ENCODE peak calls at places on chromosome 5, in five cellular contexts. One of them, this sample, is unnamed.

GRCh38 chr5:34718516-34718915 is 62.4 kb downstream of the RAI14 start:
- DNase-seq in foreskin keratinocyte: no peak
- DNase-seq in cardiac muscle cell: no peak
- DNase-seq in osteocyte: no peak
- DNase-seq in psoas muscle: no peak
- DNase-seq in this sample: no peak

GRCh38 chr5:78886650-78887230 is 98.4 kb downstream of the ARSB start:
- DNase-seq in foreskin keratinocyte: no peak
- DNase-seq in cardiac muscle cell: peak; percentile 38
- DNase-seq in psoas muscle: no peak
- DNase-seq in osteocyte: no peak
- DNase-seq in this sample: no peak

GRCh38 chr5:31833005-31833404 is 194.1 kb downstream of the PDZD2 start:
- DNase-seq in psoas muscle: no peak
- DNase-seq in cardiac muscle cell: no peak
- DNase-seq in foreskin keratinocyte: no peak
- DNase-seq in osteocyte: no peak
- DNase-seq in this sample: no peak

GRCh38 chr5:1785984-1786383 is 13.7 kb downstream of the MRPL36 start:
- DNase-seq in osteocyte: no peak
- DNase-seq in psoas muscle: peak; percentile 10
- DNase-seq in foreskin keratinocyte: no peak
- DNase-seq in cardiac muscle cell: no peak
- DNase-seq in this sample: no peak

GRCh38 chr5:109410389-109411174 is 808 bp upstream of the PJA2 start:
- DNase-seq in psoas muscle: peak; percentile 70
- DNase-seq in foreskin keratinocyte: peak; percentile 76
- DNase-seq in osteocyte: no peak
- DNase-seq in cardiac muscle cell: peak; percentile 91
- DNase-seq in this sample: peak; percentile 26

GRCh38 chr5:125196479-125197183 is 450.2 kb upstream of the ZNF608 start:
- DNase-seq in cardiac muscle cell: no peak
- DNase-seq in psoas muscle: no peak
- DNase-seq in foreskin keratinocyte: no peak
- DNase-seq in osteocyte: no peak
- DNase-seq in this sample: no peak

GRCh38 chr5:52896524-52897237 is 92.5 kb upstream of the ITGA2 start:
- DNase-seq in psoas muscle: no peak
- DNase-seq in osteocyte: no peak
- DNase-seq in cardiac muscle cell: peak; percentile 64
- DNase-seq in foreskin keratinocyte: no peak
- DNase-seq in this sample: no peak

GRCh38 chr5:8993031-8993430 is 552.8 kb downstream of the SEMA5A start:
- DNase-seq in foreskin keratinocyte: no peak
- DNase-seq in psoas muscle: no peak
- DNase-seq in cardiac muscle cell: peak; percentile 36
- DNase-seq in osteocyte: no peak
- DNase-seq in this sample: no peak

GRCh38 chr5:161042862-161043261 is 190.9 kb upstream of the ATP10B start:
- DNase-seq in cardiac muscle cell: no peak
- DNase-seq in psoas muscle: no peak
- DNase-seq in osteocyte: no peak
- DNase-seq in foreskin keratinocyte: no peak
- DNase-seq in this sample: no peak

GRCh38 chr5:61184708-61185107 is 22.4 kb upstream of the SMIM15 start:
- DNase-seq in osteocyte: no peak
- DNase-seq in psoas muscle: no peak
- DNase-seq in cardiac muscle cell: no peak
- DNase-seq in foreskin keratinocyte: no peak
- DNase-seq in this sample: no peak

GRCh38 chr5:140822281-140822629 is 842 bp downstream of the PCDHA5 start:
- DNase-seq in cardiac muscle cell: no peak
- DNase-seq in osteocyte: no peak
- DNase-seq in psoas muscle: no peak
- DNase-seq in foreskin keratinocyte: no peak
- DNase-seq in this sample: no peak
- TF ChIP-seq CTCF in cardiac muscle cell: no peak
- TF ChIP-seq CTCF in osteocyte: no peak
- TF ChIP-seq CTCF in psoas muscle: no peak
- TF ChIP-seq CTCF in foreskin keratinocyte: no peak
- TF ChIP-seq CTCF in this sample: no peak

DNA sequence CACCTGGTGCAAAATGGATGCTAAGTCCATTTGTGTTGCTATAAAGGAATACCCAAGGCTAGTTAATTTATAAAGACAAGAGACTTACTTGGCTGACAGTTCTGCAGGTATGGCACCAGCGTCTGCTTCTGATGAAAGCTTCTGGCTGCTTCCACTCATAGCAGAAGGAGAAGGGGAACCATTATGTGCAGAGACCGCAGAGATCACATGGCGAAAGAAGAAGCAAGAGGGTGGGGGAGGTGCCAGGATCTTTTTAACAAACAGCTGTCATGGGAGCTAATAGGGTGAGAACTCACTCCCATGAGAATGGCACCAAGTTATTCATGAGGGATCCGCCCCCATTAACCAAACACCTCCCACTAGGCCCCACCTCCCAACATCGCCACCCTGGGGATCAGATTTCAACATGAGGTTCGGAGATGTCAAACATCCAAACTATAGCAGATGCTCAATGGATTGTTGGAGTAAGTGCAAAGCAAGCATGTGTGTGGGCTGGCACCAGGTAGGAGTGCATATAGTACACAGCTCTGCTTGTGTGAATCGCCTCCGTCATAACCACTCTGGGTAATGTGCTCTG is 125.8 kb upstream of the SLIT3 start:
- DNase-seq in osteocyte: no peak
- DNase-seq in foreskin keratinocyte: no peak
- DNase-seq in cardiac muscle cell: no peak
- DNase-seq in psoas muscle: no peak
- DNase-seq in this sample: no peak
- TF ChIP-seq CTCF in osteocyte: no peak
- TF ChIP-seq CTCF in foreskin keratinocyte: no peak
- TF ChIP-seq CTCF in cardiac muscle cell: no peak
- TF ChIP-seq CTCF in psoas muscle: no peak
- TF ChIP-seq CTCF in this sample: no peak

DNA sequence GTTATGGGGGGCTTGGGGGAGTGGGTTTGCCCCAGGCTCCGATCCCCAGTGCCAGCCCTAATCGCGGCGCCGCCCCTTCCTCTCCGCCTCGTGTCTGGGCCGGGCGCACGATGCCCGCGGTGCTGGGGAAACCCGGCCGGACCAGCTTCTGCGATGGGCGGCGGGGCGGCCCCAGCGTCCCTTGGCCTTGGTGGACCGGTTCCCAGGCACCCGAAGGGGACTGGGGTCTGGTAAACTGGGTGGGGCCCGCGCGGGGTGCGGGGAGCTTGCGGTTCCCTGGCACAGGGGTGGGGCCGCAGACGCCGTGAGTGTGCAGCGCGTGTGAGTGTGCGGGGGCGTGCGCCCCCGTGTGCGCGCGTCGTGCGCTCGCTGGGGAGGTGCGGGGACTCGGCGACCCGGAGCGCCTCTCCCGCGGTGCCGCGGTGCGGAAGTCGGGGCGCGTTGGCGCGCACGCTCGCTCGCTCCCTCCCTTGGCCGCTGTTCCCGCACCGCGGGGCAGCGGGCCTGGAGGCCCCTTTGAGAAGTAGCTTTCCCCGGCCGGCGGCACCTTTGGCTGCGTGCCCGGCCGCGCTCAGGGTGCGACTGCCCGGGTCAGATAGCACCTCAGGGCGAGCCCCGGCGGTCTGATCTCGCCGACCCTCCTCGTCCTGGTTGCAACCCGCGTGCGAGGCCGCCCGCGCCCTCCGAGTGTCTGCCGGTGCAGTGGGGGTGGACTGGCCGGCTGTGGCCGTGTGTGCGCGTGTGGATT is 568 bp downstream of the MACIR start:
- DNase-seq in foreskin keratinocyte: peak; percentile 52
- DNase-seq in osteocyte: peak; percentile 89
- DNase-seq in psoas muscle: peak; percentile 63
- DNase-seq in cardiac muscle cell: peak; percentile 40
- DNase-seq in this sample: peak; percentile 52
- TF ChIP-seq CTCF in foreskin keratinocyte: no peak
- TF ChIP-seq CTCF in osteocyte: no peak
- TF ChIP-seq CTCF in psoas muscle: no peak
- TF ChIP-seq CTCF in cardiac muscle cell: no peak
- TF ChIP-seq CTCF in this sample: no peak

DNA sequence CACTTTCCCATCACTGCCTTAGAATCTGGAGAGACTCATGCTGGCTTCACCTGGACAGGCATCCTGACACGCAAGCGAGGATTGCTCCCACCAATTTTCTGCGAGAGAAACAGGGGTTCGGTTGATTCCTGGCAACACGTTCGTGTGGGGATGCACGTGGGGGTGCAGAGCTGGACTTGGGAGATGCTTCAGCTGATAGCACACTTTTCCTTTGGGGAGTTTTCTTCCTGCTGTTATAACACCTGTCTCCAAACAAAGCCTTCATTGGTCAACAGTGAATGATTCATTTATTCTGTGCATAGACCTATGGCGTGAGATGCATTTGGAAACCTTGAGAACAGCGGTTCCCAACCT is 50.0 kb downstream of the ROPN1L start:
- DNase-seq in osteocyte: no peak
- DNase-seq in psoas muscle: no peak
- DNase-seq in cardiac muscle cell: no peak
- DNase-seq in foreskin keratinocyte: no peak
- DNase-seq in this sample: no peak
- TF ChIP-seq CTCF in osteocyte: no peak
- TF ChIP-seq CTCF in psoas muscle: no peak
- TF ChIP-seq CTCF in cardiac muscle cell: no peak
- TF ChIP-seq CTCF in foreskin keratinocyte: no peak
- TF ChIP-seq CTCF in this sample: no peak

GRCh38 chr5:142012792-142013388 is at the start of gene GNPDA1:
- DNase-seq in osteocyte: peak; percentile 92
- DNase-seq in cardiac muscle cell: peak; percentile 80
- DNase-seq in psoas muscle: peak; percentile 86
- DNase-seq in foreskin keratinocyte: peak; percentile 30
- DNase-seq in this sample: peak; percentile 87
- TF ChIP-seq CTCF in osteocyte: no peak
- TF ChIP-seq CTCF in cardiac muscle cell: no peak
- TF ChIP-seq CTCF in psoas muscle: peak; percentile 33
- TF ChIP-seq CTCF in foreskin keratinocyte: peak; percentile 7
- TF ChIP-seq CTCF in this sample: no peak

GRCh38 chr5:64206653-64207052 is 41.0 kb downstream of the RNF180 start:
- DNase-seq in osteocyte: no peak
- DNase-seq in psoas muscle: no peak
- DNase-seq in foreskin keratinocyte: peak; percentile 17
- DNase-seq in cardiac muscle cell: no peak
- DNase-seq in this sample: no peak
- TF ChIP-seq CTCF in osteocyte: no peak
- TF ChIP-seq CTCF in psoas muscle: no peak
- TF ChIP-seq CTCF in foreskin keratinocyte: peak; percentile 42
- TF ChIP-seq CTCF in cardiac muscle cell: no peak
- TF ChIP-seq CTCF in this sample: no peak

DNA sequence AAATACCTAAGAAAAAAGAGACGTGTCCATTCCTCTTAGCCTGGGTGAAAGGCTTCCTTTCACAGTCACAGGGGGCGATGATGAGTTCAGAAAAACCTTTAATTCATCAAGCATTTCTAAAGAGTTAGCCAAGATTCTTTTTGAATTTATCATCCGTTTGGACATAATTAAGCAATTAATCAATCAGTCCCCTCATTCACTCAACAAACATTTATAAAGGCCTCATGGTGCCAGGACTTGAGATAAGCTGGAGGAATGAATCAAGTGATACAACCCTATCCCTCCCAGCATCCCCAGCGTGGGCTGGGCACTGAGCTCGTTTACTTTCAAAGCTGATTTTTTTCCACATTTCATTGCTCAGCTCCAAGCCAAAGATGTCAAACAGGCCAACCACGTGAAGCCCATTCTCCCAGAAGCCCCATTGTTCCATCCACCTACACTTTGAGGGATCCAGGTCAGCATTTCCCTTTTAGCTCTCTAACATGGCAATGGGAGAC is 140.5 kb downstream of the SLIT3 start:
- DNase-seq in osteocyte: no peak
- DNase-seq in cardiac muscle cell: peak; percentile 75
- DNase-seq in psoas muscle: no peak
- DNase-seq in foreskin keratinocyte: peak; percentile 44
- DNase-seq in this sample: no peak
- TF ChIP-seq CTCF in osteocyte: peak; percentile 38
- TF ChIP-seq CTCF in cardiac muscle cell: peak; percentile 48
- TF ChIP-seq CTCF in psoas muscle: no peak
- TF ChIP-seq CTCF in foreskin keratinocyte: peak; percentile 50
- TF ChIP-seq CTCF in this sample: no peak

DNA sequence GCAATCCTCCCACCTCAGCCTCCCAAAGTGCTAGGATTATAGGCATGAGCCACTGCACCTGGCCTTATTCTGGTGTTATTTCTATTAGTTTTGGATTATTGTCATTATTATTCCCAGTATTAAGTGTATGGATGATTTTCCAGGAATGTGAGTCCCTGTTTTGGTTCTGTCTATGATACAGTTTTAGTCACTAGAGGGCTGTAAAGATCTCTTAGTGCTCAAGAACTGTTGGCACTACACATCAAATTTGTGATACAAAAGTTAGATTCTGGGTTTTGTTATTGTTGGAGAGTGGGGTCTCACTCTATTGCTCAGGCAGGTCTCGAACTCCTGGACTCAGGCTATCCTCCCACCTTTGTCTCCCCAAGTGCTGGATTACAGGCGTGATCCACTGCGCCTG is 12.1 kb downstream of the CCL28 start:
- DNase-seq in cardiac muscle cell: peak; percentile 46
- DNase-seq in psoas muscle: no peak
- DNase-seq in osteocyte: no peak
- DNase-seq in foreskin keratinocyte: no peak
- DNase-seq in this sample: no peak
- TF ChIP-seq CTCF in cardiac muscle cell: peak; percentile 43
- TF ChIP-seq CTCF in psoas muscle: no peak
- TF ChIP-seq CTCF in osteocyte: peak; percentile 55
- TF ChIP-seq CTCF in foreskin keratinocyte: peak; percentile 62
- TF ChIP-seq CTCF in this sample: no peak

GRCh38 chr5:105978011-105978410 is 1692.7 kb downstream of the EFNA5 start:
- DNase-seq in osteocyte: no peak
- DNase-seq in psoas muscle: no peak
- DNase-seq in cardiac muscle cell: no peak
- DNase-seq in foreskin keratinocyte: peak; percentile 14
- DNase-seq in this sample: no peak

GRCh38 chr5:105977163-105977562 is 1693.6 kb downstream of the EFNA5 start:
- DNase-seq in foreskin keratinocyte: no peak
- DNase-seq in psoas muscle: no peak
- DNase-seq in osteocyte: no peak
- DNase-seq in cardiac muscle cell: no peak
- DNase-seq in this sample: no peak

DNA sequence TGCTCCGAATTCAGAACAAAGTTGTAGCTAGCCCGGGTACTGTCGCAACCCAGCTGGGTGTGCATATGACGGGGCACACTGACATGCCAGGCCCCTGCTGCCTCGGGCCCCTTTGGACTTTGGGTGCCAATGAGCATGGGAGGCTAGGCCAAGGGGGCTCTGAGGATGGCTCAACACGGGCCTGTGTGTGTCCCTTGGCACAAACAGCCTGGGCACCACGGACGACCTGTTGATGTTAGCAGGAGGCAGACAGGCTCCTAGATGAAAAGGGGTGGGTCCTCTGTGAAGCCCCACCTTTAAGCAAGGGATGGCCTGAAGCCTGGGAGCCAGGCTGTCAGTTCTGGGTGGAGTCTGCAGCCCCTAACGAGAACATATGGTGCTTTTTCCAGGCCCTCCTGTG is 1688.2 kb downstream of the EFNA5 start:
- DNase-seq in foreskin keratinocyte: no peak
- DNase-seq in osteocyte: no peak
- DNase-seq in psoas muscle: no peak
- DNase-seq in cardiac muscle cell: no peak
- DNase-seq in this sample: no peak
- TF ChIP-seq CTCF in foreskin keratinocyte: no peak
- TF ChIP-seq CTCF in osteocyte: no peak
- TF ChIP-seq CTCF in psoas muscle: no peak
- TF ChIP-seq CTCF in cardiac muscle cell: no peak
- TF ChIP-seq CTCF in this sample: no peak